ENCODE peak calls at places on chromosome 6, in eight cellular contexts. C is endothelial cell of umbilical vein; M is right cardiac atrium; Z is Peyer's patch; H is CD8-positive, alpha-beta memory T cell; F is upper lobe of left lung; Y is adipocyte; S is lung. K is an unnamed sample. For H3K27me3, the result is how much of the 10 kb centered on the place peaks cover.

GRCh38 chr6:168684471-168684870 is 243.5 kb downstream of the SMOC2 start:
- DNase-seq in C (no peak), H (no peak), F (no peak), M (no peak), S (no peak), Z (no peak), Y (no peak), K (no peak)

GRCh38 chr6:154080434-154081189 is 41.6 kb downstream of the OPRM1 start:
- DNase-seq in Z (no peak), M (no peak), S (no peak), C (no peak), F (no peak), Y (peak), H (no peak), K (no peak)

GRCh38 chr6:57267586-57268293 is 45.6 kb upstream of the RAB23 start:
- DNase-seq in Y (peak), H (peak), M (peak), C (peak), S (peak), Z (no peak), F (no peak), K (peak)

GRCh38 chr6:41021832-41022231 is 17.2 kb downstream of the UNC5CL start:
- DNase-seq in C (peak), H (no peak), Y (peak), Z (no peak), S (no peak), M (no peak), F (no peak), K (no peak)

GRCh38 chr6:90156861-90157260 is 139.8 kb downstream of the BACH2 start:
- DNase-seq in H (peak), Y (no peak), Z (no peak), C (no peak), S (no peak), M (no peak), F (no peak), K (no peak)

GRCh38 chr6:52493669-52494068 is 73.5 kb downstream of the EFHC1 start:
- DNase-seq in H (no peak), Y (peak), Z (no peak), M (no peak), F (no peak), C (no peak), S (no peak), K (no peak)

GRCh38 chr6:89254569-89254968 is 37.4 kb upstream of the GABRR1 start:
- DNase-seq in F (no peak), M (no peak), Z (no peak), Y (no peak), H (no peak), S (no peak), C (peak), K (no peak)

GRCh38 chr6:100446922-100447899 is 17.5 kb downstream of the SIM1 start:
- DNase-seq in Y (no peak), Z (no peak), C (no peak), F (peak), H (no peak), M (peak), S (no peak), K (no peak)

GRCh38 chr6:158475344-158476302 is 84.3 kb upstream of the TMEM181 start:
- DNase-seq in M (peak), C (peak), Z (no peak), F (no peak), Y (peak), H (no peak), S (no peak), K (no peak)

GRCh38 chr6:31713991-31714684 is 1.0 kb upstream of the LY6G6D start:
- DNase-seq in H (no peak), Z (no peak), F (no peak), Y (no peak), S (no peak), C (no peak), M (no peak), K (no peak)

GRCh38 chr6:1765160-1765900 is 155.6 kb downstream of the FOXC1 start:
- DNase-seq in C (peak), M (peak), H (no peak), F (no peak), S (no peak), Y (no peak), Z (no peak), K (no peak)

GRCh38 chr6:150320450-150320849 is 48.4 kb upstream of the IYD start:
- DNase-seq in Y (no peak), Z (no peak), S (no peak), F (no peak), H (no peak), C (no peak), M (peak), K (no peak)

GRCh38 chr6:95364016-95364604 is 213.2 kb upstream of the MANEA start:
- DNase-seq in M (no peak), Z (no peak), C (no peak), F (no peak), S (no peak), Y (peak), H (no peak), K (no peak)

GRCh38 chr6:3336066-3336786 is 77.5 kb downstream of the PSMG4 start:
- DNase-seq in S (no peak), F (no peak), Z (no peak), M (no peak), C (no peak), H (no peak), Y (no peak), K (no peak)

GRCh38 chr6:44058617-44059358 is 68.5 kb downstream of the MRPL14 start:
- DNase-seq in F (peak), M (peak), C (peak), H (no peak), Y (peak), S (peak), Z (no peak), K (no peak)

GRCh38 chr6:82260890-82261732 is 13.6 kb upstream of the IBTK start:
- DNase-seq in Z (no peak), F (no peak), Y (no peak), H (no peak), M (no peak), C (peak), S (no peak), K (no peak)

GRCh38 chr6:38476141-38476540 is 163.6 kb downstream of the BTBD9 start:
- DNase-seq in Y (no peak), M (no peak), F (no peak), Z (no peak), H (no peak), S (no peak), C (no peak), K (no peak)

DNA sequence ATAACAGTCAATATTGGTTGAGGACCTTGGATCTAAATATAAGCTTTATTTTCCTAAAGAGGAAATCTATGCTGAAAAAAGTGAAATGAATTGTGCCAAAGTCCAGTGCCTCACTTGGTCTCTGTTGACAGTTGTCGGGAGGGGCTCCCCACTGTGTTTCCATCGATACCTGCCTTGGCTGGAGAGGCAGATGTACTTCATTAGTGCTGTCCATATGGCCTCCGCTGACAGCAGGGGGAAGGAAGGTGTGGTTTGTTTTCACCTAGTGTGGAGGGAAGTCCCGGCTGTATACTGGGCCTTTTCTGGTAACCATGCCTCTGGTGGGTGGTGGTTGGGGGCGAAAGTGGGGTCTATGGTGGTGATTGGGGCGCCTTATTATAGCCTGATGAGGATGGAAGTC is 42.7 kb downstream of the CD2AP start:
- DNase-seq in F (no peak), S (no peak), H (no peak), Y (no peak), C (no peak), M (no peak), Z (peak), K (no peak)
- H3K27me3 ChIP-seq in F (under half), S (under half), H (under half), Y (under half), C (under half), M (under half), Z (under half), K (under half)

GRCh38 chr6:22636450-22636849 is 67.1 kb downstream of the HDGFL1 start:
- DNase-seq in H (no peak), S (no peak), M (no peak), Y (no peak), C (no peak), F (no peak), Z (no peak), K (no peak)

GRCh38 chr6:22643780-22644179 is 74.4 kb downstream of the HDGFL1 start:
- DNase-seq in Y (no peak), S (no peak), Z (no peak), C (no peak), F (peak), H (no peak), M (no peak), K (no peak)

GRCh38 chr6:22632561-22632960 is 63.2 kb downstream of the HDGFL1 start:
- DNase-seq in Y (no peak), Z (no peak), F (no peak), C (no peak), H (no peak), S (no peak), M (no peak), K (no peak)

GRCh38 chr6:22642254-22642653 is 72.9 kb downstream of the HDGFL1 start:
- DNase-seq in Z (no peak), M (no peak), F (no peak), Y (peak), H (no peak), C (peak), S (no peak), K (no peak)

GRCh38 chr6:22637781-22638180 is 68.4 kb downstream of the HDGFL1 start:
- DNase-seq in S (no peak), H (no peak), C (no peak), F (no peak), M (no peak), Z (no peak), Y (no peak), K (no peak)
- H3K27me3 ChIP-seq in S (under half), H (under half), C (under half), F (under half), M (under half), Z (under half), Y (under half), K (under half)

GRCh38 chr6:160063771-160064413 is 57.7 kb upstream of the SLC22A1 start:
- DNase-seq in M (no peak), F (no peak), C (no peak), H (no peak), S (no peak), Z (no peak), Y (no peak), K (no peak)

GRCh38 chr6:160060221-160060620 is 61.4 kb upstream of the SLC22A1 start:
- DNase-seq in S (no peak), Z (no peak), M (no peak), H (no peak), F (no peak), C (no peak), Y (no peak), K (no peak)

GRCh38 chr6:160058603-160059215 is 62.9 kb upstream of the SLC22A1 start:
- DNase-seq in F (no peak), Y (no peak), S (no peak), M (no peak), H (no peak), Z (no peak), C (no peak), K (no peak)

GRCh38 chr6:160057080-160057479 is 64.5 kb upstream of the SLC22A1 start:
- DNase-seq in S (no peak), Z (no peak), M (no peak), Y (no peak), H (no peak), C (no peak), F (no peak), K (no peak)

GRCh38 chr6:160060920-160061447 is 60.6 kb upstream of the SLC22A1 start:
- DNase-seq in H (no peak), Y (no peak), C (no peak), M (no peak), S (no peak), Z (no peak), F (no peak), K (no peak)
- H3K27me3 ChIP-seq in H (under half), Y (under half), C (under half), M (under half), S (under half), Z (under half), F (under half), K (under half)

GRCh38 chr6:119140471-119141165 is 62.2 kb upstream of the FAM184A start:
- DNase-seq in Y (no peak), F (no peak), M (no peak), C (no peak), Z (no peak), H (no peak), S (no peak), K (no peak)
- H3K27me3 ChIP-seq in Y (under half), F (under half), M (under half), C (under half), Z (under half), H (under half), S (under half), K (under half)

DNA sequence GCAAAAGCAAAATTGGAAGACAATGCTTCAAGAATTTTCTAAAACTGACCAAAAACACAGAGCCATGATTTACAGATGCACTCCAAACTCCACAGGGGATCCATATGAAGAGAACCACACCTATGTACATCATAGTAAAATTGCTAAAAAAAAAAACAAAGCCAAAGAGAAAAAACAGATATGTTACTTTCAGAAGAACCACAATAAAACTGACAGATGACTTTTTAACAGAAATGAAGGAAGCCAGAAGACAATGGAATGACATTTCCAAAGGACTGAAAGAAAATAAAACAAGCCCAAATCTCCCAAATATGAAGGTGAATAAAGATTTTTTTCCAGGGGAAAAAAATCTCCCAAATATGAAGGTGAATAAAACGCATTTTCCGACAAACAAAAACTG is 17.5 kb downstream of the TRERF1 start:
- DNase-seq in M (no peak), C (no peak), Z (no peak), S (no peak), Y (no peak), F (no peak), H (no peak), K (no peak)
- H3K27me3 ChIP-seq in M (under half), C (under half), Z (under half), S (under half), Y (under half), F (under half), H (under half), K (under half)

GRCh38 chr6:170147832-170148708 is 142.8 kb downstream of the DLL1 start:
- DNase-seq in S (no peak), F (peak), Y (no peak), C (no peak), H (peak), M (peak), Z (peak), K (peak)
- H3K27me3 ChIP-seq in S (under half), F (under half), Y (under half), C (under half), H (under half), M (under half), Z (under half), K (under half)